ENCODE peak calls at places on chromosomes 12 and 14, in ten cellular contexts. R is pons, I is sciatic nerve, A is lower leg skin, V is kidney, Q is cardiac fibroblast, D is NCI-H2029, T is colonic mucosa, S is mesendoderm, B is chondrocyte. O is an unnamed sample.

GRCh38 chr12:70754330-70754741 is 117.1 kb upstream of the PTPRB start:
- DNase-seq in R (no peak), I (no peak), A (no peak), V (no peak), Q (no peak), D (no peak), T (peak), S (no peak), B (no peak), O (peak)

GRCh38 chr14:55645845-55646832 is 66.1 kb downstream of the KTN1 start:
- DNase-seq in R (no peak), I (no peak), A (no peak), V (no peak), Q (no peak), D (no peak), T (no peak), S (no peak), B (no peak), O (no peak)

GRCh38 chr12:32039341-32039740 is 67.3 kb upstream of the BICD1 start:
- DNase-seq in R (no peak), I (no peak), A (no peak), V (no peak), Q (peak), D (no peak), T (no peak), S (peak), B (no peak), O (no peak)

GRCh38 chr12:124359671-124360581 is 65.0 kb downstream of the RFLNA start:
- DNase-seq in R (peak), I (peak), A (peak), V (no peak), Q (peak), D (peak), T (peak), S (no peak), B (no peak), O (no peak)

GRCh38 chr14:104346112-104346462 is 207.7 kb downstream of the KIF26A start:
- DNase-seq in R (no peak), I (peak), A (no peak), V (no peak), Q (no peak), D (no peak), T (no peak), S (no peak), B (no peak), O (no peak)

GRCh38 chr12:26548227-26548626 is 284.8 kb downstream of the ITPR2 start:
- DNase-seq in R (no peak), I (no peak), A (no peak), V (no peak), Q (no peak), D (no peak), T (no peak), S (no peak), B (no peak), O (no peak)

GRCh38 chr14:63134801-63135200 is 69.4 kb upstream of the RHOJ start:
- DNase-seq in R (no peak), I (no peak), A (no peak), V (no peak), Q (peak), D (peak), T (no peak), S (peak), B (no peak), O (no peak)

GRCh38 chr12:16730772-16731171 is 124.8 kb upstream of the LMO3 start:
- DNase-seq in R (no peak), I (no peak), A (no peak), V (no peak), Q (no peak), D (no peak), T (no peak), S (no peak), B (no peak), O (no peak)

GRCh38 chr12:591571-592505 is 71.4 kb downstream of the NINJ2 start:
- DNase-seq in R (no peak), I (peak), A (no peak), V (no peak), Q (no peak), D (no peak), T (no peak), S (no peak), B (peak), O (no peak)

GRCh38 chr12:95342008-95342407 is 124.4 kb downstream of the VEZT start:
- DNase-seq in R (no peak), I (no peak), A (no peak), V (no peak), Q (no peak), D (no peak), T (no peak), S (no peak), B (no peak), O (no peak)

GRCh38 chr12:10301103-10301502 is 6.6 kb upstream of the KLRD1 start:
- DNase-seq in R (no peak), I (no peak), A (no peak), V (no peak), Q (peak), D (no peak), T (no peak), S (no peak), B (no peak), O (no peak)

GRCh38 chr12:107129315-107129930 is 36.1 kb upstream of the CRY1 start:
- DNase-seq in R (no peak), I (no peak), A (no peak), V (no peak), Q (no peak), D (no peak), T (no peak), S (no peak), B (no peak), O (no peak)

GRCh38 chr14:90483551-90483950 is 86.7 kb downstream of the CALM1 start:
- DNase-seq in R (no peak), I (no peak), A (no peak), V (peak), Q (no peak), D (peak), T (peak), S (no peak), B (peak), O (no peak)